ENCODE peak calls at places on chromosomes 3 and 15, in nine cellular contexts. One of them, this sample, is unnamed.

GRCh38 chr3:78204977-78205376 is 1165.1 kb downstream of the ROBO2 start:
- DNase-seq in cardiac muscle cell: peak
- DNase-seq in left lung: no peak
- DNase-seq in heart right ventricle: peak
- DNase-seq in brain microvascular endothelial cell: peak
- DNase-seq in lower leg skin: no peak
- DNase-seq in endodermal cell: peak
- DNase-seq in OCI-LY7: no peak
- DNase-seq in ovary: peak
- DNase-seq in this sample: no peak

GRCh38 chr3:17678116-17678741 is 64.2 kb downstream of the TBC1D5 start:
- DNase-seq in cardiac muscle cell: no peak
- DNase-seq in left lung: no peak
- DNase-seq in heart right ventricle: no peak
- DNase-seq in brain microvascular endothelial cell: peak
- DNase-seq in lower leg skin: no peak
- DNase-seq in endodermal cell: no peak
- DNase-seq in OCI-LY7: no peak
- DNase-seq in ovary: no peak
- DNase-seq in this sample: no peak

GRCh38 chr3:180018588-180018987 is 18.1 kb downstream of the PEX5L start:
- DNase-seq in cardiac muscle cell: peak
- DNase-seq in left lung: no peak
- DNase-seq in heart right ventricle: no peak
- DNase-seq in brain microvascular endothelial cell: no peak
- DNase-seq in lower leg skin: no peak
- DNase-seq in endodermal cell: peak
- DNase-seq in OCI-LY7: peak
- DNase-seq in ovary: no peak
- DNase-seq in this sample: peak

GRCh38 chr3:129347446-129347845 is 68.8 kb downstream of the HMCES start:
- DNase-seq in cardiac muscle cell: no peak
- DNase-seq in left lung: no peak
- DNase-seq in heart right ventricle: no peak
- DNase-seq in brain microvascular endothelial cell: no peak
- DNase-seq in lower leg skin: no peak
- DNase-seq in endodermal cell: no peak
- DNase-seq in OCI-LY7: no peak
- DNase-seq in ovary: no peak
- DNase-seq in this sample: no peak

GRCh38 chr15:41494190-41494921 is 682 bp downstream of the ITPKA start:
- DNase-seq in cardiac muscle cell: peak
- DNase-seq in left lung: peak
- DNase-seq in heart right ventricle: no peak
- DNase-seq in brain microvascular endothelial cell: no peak
- DNase-seq in lower leg skin: no peak
- DNase-seq in endodermal cell: peak
- DNase-seq in OCI-LY7: peak
- DNase-seq in ovary: peak
- DNase-seq in this sample: peak

GRCh38 chr15:67708500-67708899 is 116.8 kb upstream of the SKOR1 start:
- DNase-seq in cardiac muscle cell: no peak
- DNase-seq in left lung: no peak
- DNase-seq in heart right ventricle: no peak
- DNase-seq in brain microvascular endothelial cell: no peak
- DNase-seq in lower leg skin: no peak
- DNase-seq in endodermal cell: no peak
- DNase-seq in OCI-LY7: no peak
- DNase-seq in ovary: no peak
- DNase-seq in this sample: no peak

GRCh38 chr3:12175844-12176453 is 17.2 kb upstream of the TIMP4 start:
- DNase-seq in cardiac muscle cell: peak
- DNase-seq in left lung: no peak
- DNase-seq in heart right ventricle: peak
- DNase-seq in brain microvascular endothelial cell: peak
- DNase-seq in lower leg skin: no peak
- DNase-seq in endodermal cell: peak
- DNase-seq in OCI-LY7: peak
- DNase-seq in ovary: peak
- DNase-seq in this sample: peak

GRCh38 chr3:62888180-62888579 is 13.0 kb upstream of the CADPS start:
- DNase-seq in cardiac muscle cell: peak
- DNase-seq in left lung: no peak
- DNase-seq in heart right ventricle: no peak
- DNase-seq in brain microvascular endothelial cell: no peak
- DNase-seq in lower leg skin: no peak
- DNase-seq in endodermal cell: peak
- DNase-seq in OCI-LY7: peak
- DNase-seq in ovary: no peak
- DNase-seq in this sample: no peak

GRCh38 chr3:25573386-25574171 is 91.1 kb downstream of the TOP2B start:
- DNase-seq in cardiac muscle cell: peak
- DNase-seq in left lung: no peak
- DNase-seq in heart right ventricle: no peak
- DNase-seq in brain microvascular endothelial cell: peak
- DNase-seq in lower leg skin: no peak
- DNase-seq in endodermal cell: no peak
- DNase-seq in OCI-LY7: no peak
- DNase-seq in ovary: no peak
- DNase-seq in this sample: no peak

GRCh38 chr15:33207646-33208045 is 13.1 kb upstream of the FMN1 start:
- DNase-seq in cardiac muscle cell: no peak
- DNase-seq in left lung: no peak
- DNase-seq in heart right ventricle: no peak
- DNase-seq in brain microvascular endothelial cell: no peak
- DNase-seq in lower leg skin: no peak
- DNase-seq in endodermal cell: no peak
- DNase-seq in OCI-LY7: no peak
- DNase-seq in ovary: no peak
- DNase-seq in this sample: no peak

GRCh38 chr15:77581896-77582569 is 50.7 kb downstream of the LINGO1 start:
- DNase-seq in cardiac muscle cell: no peak
- DNase-seq in left lung: peak
- DNase-seq in heart right ventricle: no peak
- DNase-seq in brain microvascular endothelial cell: no peak
- DNase-seq in lower leg skin: no peak
- DNase-seq in endodermal cell: no peak
- DNase-seq in OCI-LY7: no peak
- DNase-seq in ovary: no peak
- DNase-seq in this sample: no peak

GRCh38 chr15:92886815-92887214 is 13.3 kb upstream of the CHD2 start:
- DNase-seq in cardiac muscle cell: no peak
- DNase-seq in left lung: no peak
- DNase-seq in heart right ventricle: no peak
- DNase-seq in brain microvascular endothelial cell: no peak
- DNase-seq in lower leg skin: no peak
- DNase-seq in endodermal cell: no peak
- DNase-seq in OCI-LY7: no peak
- DNase-seq in ovary: no peak
- DNase-seq in this sample: no peak

GRCh38 chr3:98188553-98188952 is 22.1 kb downstream of the OR5H15 start:
- DNase-seq in cardiac muscle cell: peak
- DNase-seq in left lung: no peak
- DNase-seq in heart right ventricle: no peak
- DNase-seq in brain microvascular endothelial cell: no peak
- DNase-seq in lower leg skin: no peak
- DNase-seq in endodermal cell: no peak
- DNase-seq in OCI-LY7: peak
- DNase-seq in ovary: no peak
- DNase-seq in this sample: peak

DNA sequence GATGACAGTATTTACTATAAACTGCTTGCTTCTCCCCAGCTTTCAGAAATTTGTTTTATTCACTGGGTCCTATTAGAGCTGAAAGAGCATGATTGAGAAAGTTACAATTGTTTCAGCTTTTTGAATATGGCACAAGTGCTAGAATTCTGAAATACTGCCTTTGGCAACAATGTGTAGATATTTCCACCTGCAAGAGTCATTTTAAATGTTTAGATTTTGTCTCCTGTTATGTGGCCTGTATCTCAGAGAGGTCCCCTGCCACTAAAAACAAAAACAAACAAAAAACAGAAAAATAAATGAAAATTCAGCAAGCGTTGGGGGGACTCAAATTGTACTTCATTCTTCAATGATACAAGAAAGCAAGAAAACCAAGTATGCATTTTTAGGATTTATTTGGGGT is 28.7 kb downstream of the TGFBR2 start:
- DNase-seq in cardiac muscle cell: no peak
- DNase-seq in left lung: no peak
- DNase-seq in heart right ventricle: no peak
- DNase-seq in brain microvascular endothelial cell: no peak
- DNase-seq in lower leg skin: no peak
- DNase-seq in endodermal cell: no peak
- DNase-seq in OCI-LY7: no peak
- DNase-seq in ovary: no peak
- DNase-seq in this sample: no peak
- TF ChIP-seq CTCF in cardiac muscle cell: no peak
- TF ChIP-seq CTCF in left lung: no peak
- TF ChIP-seq CTCF in heart right ventricle: no peak
- TF ChIP-seq CTCF in brain microvascular endothelial cell: no peak
- TF ChIP-seq CTCF in lower leg skin: no peak
- TF ChIP-seq CTCF in endodermal cell: no peak
- TF ChIP-seq CTCF in OCI-LY7: no peak
- TF ChIP-seq CTCF in ovary: no peak
- TF ChIP-seq CTCF in this sample: no peak

DNA sequence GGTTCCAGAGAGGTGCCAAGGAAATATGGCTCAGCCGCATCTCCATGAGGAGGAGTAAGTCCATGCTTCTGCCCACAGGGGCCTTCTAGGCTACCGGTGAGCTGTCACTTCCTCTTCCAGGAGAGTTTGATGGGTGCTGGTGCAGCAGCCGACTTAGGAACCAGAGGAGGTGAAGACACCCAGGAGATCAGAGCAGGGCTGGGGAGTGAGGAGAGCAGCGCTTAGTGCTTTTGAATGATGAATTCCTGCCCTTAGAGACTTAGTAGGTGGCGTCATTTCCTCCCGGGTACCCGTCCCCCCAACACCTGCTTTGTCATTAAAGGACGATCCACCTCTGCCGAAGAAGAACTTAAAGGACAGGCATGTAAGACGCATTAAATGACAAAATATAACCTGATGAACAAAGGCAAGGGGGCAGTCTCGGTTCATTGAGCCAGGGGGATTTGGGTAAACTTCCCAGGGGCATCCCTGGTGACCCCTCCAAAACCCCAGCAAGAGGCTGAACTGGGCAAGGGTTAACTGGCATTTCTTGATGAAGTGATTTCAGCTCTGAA is 67.6 kb downstream of the HES1 start:
- DNase-seq in cardiac muscle cell: no peak
- DNase-seq in left lung: no peak
- DNase-seq in heart right ventricle: no peak
- DNase-seq in brain microvascular endothelial cell: no peak
- DNase-seq in lower leg skin: no peak
- DNase-seq in endodermal cell: peak
- DNase-seq in OCI-LY7: no peak
- DNase-seq in ovary: no peak
- DNase-seq in this sample: peak
- H3K4me3 ChIP-seq in cardiac muscle cell: peak
- H3K4me3 ChIP-seq in left lung: peak
- H3K4me3 ChIP-seq in heart right ventricle: no peak
- H3K4me3 ChIP-seq in brain microvascular endothelial cell: no peak
- H3K4me3 ChIP-seq in lower leg skin: no peak
- H3K4me3 ChIP-seq in endodermal cell: peak
- H3K4me3 ChIP-seq in OCI-LY7: no peak
- H3K4me3 ChIP-seq in ovary: no peak
- H3K4me3 ChIP-seq in this sample: no peak

DNA sequence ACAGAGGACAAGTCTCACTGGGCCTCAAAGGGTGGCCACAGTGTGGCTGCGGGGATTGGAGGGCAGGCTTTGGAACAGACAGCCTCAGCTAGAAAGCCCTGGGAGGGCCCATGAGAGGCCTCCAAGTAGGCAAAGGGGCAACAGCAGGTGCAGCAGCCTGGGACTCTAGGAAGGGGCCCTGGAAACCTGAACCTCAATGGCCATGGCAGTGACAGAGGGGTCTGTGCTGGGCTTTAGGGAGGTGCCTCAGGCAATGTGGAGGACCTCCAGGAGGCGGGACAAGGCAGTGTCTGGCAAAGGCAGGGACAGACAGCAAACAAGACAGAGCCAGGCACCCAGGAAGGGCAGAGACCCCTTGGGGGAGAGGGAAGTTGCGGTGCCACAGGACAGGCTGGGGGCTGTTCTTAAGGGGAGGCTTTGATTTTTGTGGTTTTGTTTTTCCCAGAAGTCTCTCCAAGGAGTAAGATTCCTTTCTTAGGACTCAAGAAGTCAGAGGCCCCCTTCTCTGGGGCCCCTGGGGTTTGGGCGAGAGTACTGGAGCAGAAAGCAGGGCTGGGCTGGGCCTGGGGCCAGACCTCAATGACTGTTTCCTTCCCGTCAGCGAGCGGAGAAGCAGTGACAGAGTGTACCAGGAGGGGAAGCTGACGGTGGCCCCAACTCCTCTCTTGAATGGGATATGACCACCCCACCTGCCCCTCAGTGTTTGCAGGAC is 9.7 kb downstream of the STOML1 start:
- DNase-seq in cardiac muscle cell: no peak
- DNase-seq in left lung: peak
- DNase-seq in heart right ventricle: peak
- DNase-seq in brain microvascular endothelial cell: peak
- DNase-seq in lower leg skin: peak
- DNase-seq in endodermal cell: no peak
- DNase-seq in OCI-LY7: no peak
- DNase-seq in ovary: peak
- DNase-seq in this sample: peak
- TF ChIP-seq CTCF in cardiac muscle cell: no peak
- TF ChIP-seq CTCF in left lung: no peak
- TF ChIP-seq CTCF in heart right ventricle: no peak
- TF ChIP-seq CTCF in brain microvascular endothelial cell: no peak
- TF ChIP-seq CTCF in lower leg skin: no peak
- TF ChIP-seq CTCF in endodermal cell: no peak
- TF ChIP-seq CTCF in OCI-LY7: no peak
- TF ChIP-seq CTCF in ovary: no peak
- TF ChIP-seq CTCF in this sample: no peak

GRCh38 chr3:52240886-52241244 is 1.9 kb upstream of the TWF2 start:
- DNase-seq in cardiac muscle cell: no peak
- DNase-seq in left lung: no peak
- DNase-seq in heart right ventricle: no peak
- DNase-seq in brain microvascular endothelial cell: no peak
- DNase-seq in lower leg skin: no peak
- DNase-seq in endodermal cell: no peak
- DNase-seq in OCI-LY7: no peak
- DNase-seq in ovary: no peak
- DNase-seq in this sample: no peak

GRCh38 chr3:52242039-52242438 is 3.1 kb upstream of the TWF2 start:
- DNase-seq in cardiac muscle cell: no peak
- DNase-seq in left lung: no peak
- DNase-seq in heart right ventricle: no peak
- DNase-seq in brain microvascular endothelial cell: no peak
- DNase-seq in lower leg skin: no peak
- DNase-seq in endodermal cell: no peak
- DNase-seq in OCI-LY7: no peak
- DNase-seq in ovary: no peak
- DNase-seq in this sample: no peak

GRCh38 chr3:52238761-52239701 is at the start of gene TWF2:
- DNase-seq in cardiac muscle cell: peak
- DNase-seq in left lung: peak
- DNase-seq in heart right ventricle: peak
- DNase-seq in brain microvascular endothelial cell: peak
- DNase-seq in lower leg skin: peak
- DNase-seq in endodermal cell: peak
- DNase-seq in OCI-LY7: peak
- DNase-seq in ovary: peak
- DNase-seq in this sample: peak

GRCh38 chr3:52238193-52238760 is 681 bp downstream of the TWF2 start:
- DNase-seq in cardiac muscle cell: no peak
- DNase-seq in left lung: no peak
- DNase-seq in heart right ventricle: no peak
- DNase-seq in brain microvascular endothelial cell: no peak
- DNase-seq in lower leg skin: no peak
- DNase-seq in endodermal cell: no peak
- DNase-seq in OCI-LY7: no peak
- DNase-seq in ovary: peak
- DNase-seq in this sample: no peak

GRCh38 chr3:52240059-52240885 is 1.3 kb upstream of the TWF2 start:
- DNase-seq in cardiac muscle cell: no peak
- DNase-seq in left lung: no peak
- DNase-seq in heart right ventricle: peak
- DNase-seq in brain microvascular endothelial cell: peak
- DNase-seq in lower leg skin: peak
- DNase-seq in endodermal cell: no peak
- DNase-seq in OCI-LY7: peak
- DNase-seq in ovary: peak
- DNase-seq in this sample: peak
- H3K4me3 ChIP-seq in cardiac muscle cell: peak
- H3K4me3 ChIP-seq in left lung: peak
- H3K4me3 ChIP-seq in heart right ventricle: no peak
- H3K4me3 ChIP-seq in brain microvascular endothelial cell: peak
- H3K4me3 ChIP-seq in lower leg skin: no peak
- H3K4me3 ChIP-seq in endodermal cell: peak
- H3K4me3 ChIP-seq in OCI-LY7: peak
- H3K4me3 ChIP-seq in ovary: no peak
- H3K4me3 ChIP-seq in this sample: peak

This sample was measured in GM12865.